ENCODE peak calls at places on chromosomes 2 and 18, in eight cellular contexts. Y is left ventricle myocardium inferior, C is lung, J is right lobe of liver, P is fibroblast of the aortic adventitia, U is mammary epithelial cell, H is left lung, I is BJ. K is an unnamed sample.

GRCh38 chr2:144183744-144184143 is 336.2 kb downstream of the ZEB2 start:
- DNase-seq in Y (no peak), C (no peak), J (no peak), P (no peak), U (no peak), H (no peak), I (peak; percentile 76), K (no peak)

GRCh38 chr2:235216901-235217300 is 265.1 kb downstream of the SH3BP4 start:
- DNase-seq in Y (no peak), C (no peak), J (no peak), P (no peak), U (no peak), H (no peak), I (no peak), K (peak; percentile 64)

GRCh38 chr2:196957881-196958525 is 31.5 kb upstream of the PGAP1 start:
- DNase-seq in Y (no peak), C (no peak), J (no peak), P (no peak), U (no peak), H (no peak), I (no peak), K (no peak)

GRCh38 chr18:49073431-49073830 is 122.7 kb upstream of the SMAD7 start:
- DNase-seq in Y (no peak), C (no peak), J (no peak), P (peak; percentile 26), U (no peak), H (no peak), I (no peak), K (no peak)

GRCh38 chr2:226973821-226974220 is 138.0 kb downstream of the RHBDD1 start:
- DNase-seq in Y (no peak), C (no peak), J (no peak), P (no peak), U (no peak), H (no peak), I (no peak), K (no peak)

GRCh38 chr18:3478262-3478978 is 28.4 kb downstream of the TGIF1 start:
- DNase-seq in Y (no peak), C (no peak), J (no peak), P (peak; percentile 87), U (peak; percentile 17), H (no peak), I (no peak), K (peak; percentile 93)

GRCh38 chr2:231715988-231716616 is 7.8 kb downstream of the PTMA start:
- DNase-seq in Y (no peak), C (no peak), J (no peak), P (peak; percentile 58), U (no peak), H (no peak), I (no peak), K (peak; percentile 37)

GRCh38 chr2:127154985-127155650 is 48.2 kb upstream of the BIN1 start:
- DNase-seq in Y (no peak), C (no peak), J (no peak), P (peak; percentile 93), U (no peak), H (no peak), I (no peak), K (peak; percentile 60)

GRCh38 chr18:26185267-26185666 is 41.0 kb upstream of the TAF4B start:
- DNase-seq in Y (no peak), C (no peak), J (no peak), P (peak; percentile 1), U (no peak), H (no peak), I (no peak), K (peak; percentile 7)

GRCh38 chr2:158619496-158619895 is 162.7 kb downstream of the PKP4 start:
- DNase-seq in Y (no peak), C (no peak), J (no peak), P (peak; percentile 52), U (peak; percentile 73), H (no peak), I (no peak), K (peak; percentile 64)

GRCh38 chr2:226172314-226172713 is 627.3 kb downstream of the IRS1 start:
- DNase-seq in Y (no peak), C (no peak), J (no peak), P (no peak), U (no peak), H (no peak), I (no peak), K (no peak)

GRCh38 chr2:221969087-221969829 is 329.5 kb downstream of the PAX3 start:
- DNase-seq in Y (no peak), C (no peak), J (no peak), P (peak; percentile 69), U (peak; percentile 23), H (no peak), I (no peak), K (peak; percentile 60)

DNA sequence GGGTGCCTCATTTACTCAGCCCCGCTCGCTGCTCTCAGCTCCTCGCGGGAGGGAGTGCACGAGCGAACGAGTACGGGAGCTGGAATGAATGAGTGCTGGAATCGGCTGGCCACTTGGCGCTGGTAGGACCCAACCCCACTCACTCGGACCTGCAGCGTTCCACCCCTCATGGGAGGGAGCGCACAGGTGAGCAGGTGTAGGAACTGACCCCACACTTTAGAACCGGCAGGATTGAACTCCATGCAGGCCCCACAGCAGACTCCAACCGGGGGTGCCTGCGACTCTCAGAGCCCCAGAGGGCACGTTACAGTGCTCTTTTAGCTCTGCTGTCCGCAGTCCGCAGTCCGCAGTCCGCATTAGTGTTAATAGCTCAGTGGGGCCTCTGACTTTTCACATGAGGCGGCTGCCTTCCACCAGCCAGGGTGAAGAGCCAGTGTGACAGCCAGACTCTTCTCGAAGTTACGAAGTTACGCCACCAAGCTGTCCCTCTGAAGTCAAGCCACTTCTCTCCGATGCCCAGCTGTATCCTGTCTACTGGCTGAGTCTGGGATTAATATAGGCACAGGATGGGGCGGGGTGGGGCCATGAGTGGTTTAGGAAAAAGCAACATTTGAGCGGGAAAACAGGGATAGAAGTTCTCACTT is 102.7 kb upstream of the ARHGAP15 start:
- DNase-seq in Y (no peak), C (no peak), J (no peak), P (no peak), U (no peak), H (peak; percentile 58), I (no peak), K (no peak)
- H3K4me3 ChIP-seq in Y (peak overlapping the region; percentile 17), C (no peak overlapping the region), J (no peak overlapping the region), P (no peak overlapping the region), U (no peak overlapping the region), H (no peak overlapping the region), I (no peak overlapping the region), K (no peak overlapping the region)

DNA sequence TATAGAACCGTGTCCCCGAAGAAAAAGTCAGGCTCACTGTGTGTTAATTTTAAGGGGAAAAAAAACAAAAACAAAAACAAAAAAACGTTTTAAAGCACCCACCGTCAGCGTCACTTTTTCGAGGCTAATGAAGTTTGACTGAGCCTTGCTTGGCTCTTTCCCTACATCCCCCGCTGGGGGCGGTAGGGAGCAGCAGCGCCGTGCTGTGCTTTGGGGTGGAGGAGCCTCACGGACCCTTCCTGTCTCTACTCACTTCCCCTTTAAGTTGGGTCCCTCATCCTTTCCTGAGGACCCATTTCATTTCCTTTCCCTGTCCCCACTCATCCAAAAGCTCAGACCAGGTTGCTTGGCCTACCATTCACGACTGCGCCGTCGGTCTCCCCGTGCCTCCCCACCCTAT is 82.8 kb upstream of the RPL31 start:
- DNase-seq in Y (no peak), C (no peak), J (no peak), P (no peak), U (no peak), H (no peak), I (no peak), K (no peak)
- TF ChIP-seq CTCF in Y (peak; percentile 34), C (no peak), J (no peak), P (peak; percentile 45), U (peak; percentile 15), H (no peak), I (peak; percentile 34), K (peak; percentile 40)

GRCh38 chr2:178775975-178776374 is 31.2 kb downstream of the TTN start:
- DNase-seq in Y (no peak), C (no peak), J (no peak), P (no peak), U (no peak), H (no peak), I (no peak), K (no peak)
- H3K4me3 ChIP-seq in Y (peak overlapping the region; percentile 41), C (no peak overlapping the region), J (no peak overlapping the region), P (no peak overlapping the region), U (no peak overlapping the region), H (no peak overlapping the region), I (no peak overlapping the region), K (no peak overlapping the region)

DNA sequence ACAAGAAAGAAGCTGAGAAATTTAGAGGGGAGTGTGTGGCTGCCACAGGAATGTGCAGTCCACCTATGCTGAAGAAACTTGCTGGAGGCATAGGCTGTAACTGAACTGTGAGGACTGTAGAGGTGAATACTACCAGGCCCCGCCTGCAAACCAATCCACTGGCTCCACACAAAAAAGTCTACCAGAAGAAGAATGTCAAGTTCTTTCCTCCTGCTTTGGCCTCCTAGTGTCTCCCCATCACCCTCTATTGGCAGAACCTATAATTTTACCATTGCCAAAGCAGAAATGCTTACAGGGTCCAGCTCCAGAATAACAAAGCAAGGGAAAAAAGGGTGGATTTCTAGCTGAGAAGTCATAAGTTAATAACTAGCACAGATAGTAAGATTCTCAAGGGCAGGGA is 5.9 kb upstream of the ATP5MC3 start:
- DNase-seq in Y (no peak), C (no peak), J (no peak), P (peak; percentile 8), U (peak; percentile 31), H (no peak), I (no peak), K (peak; percentile 29)
- TF ChIP-seq CTCF in Y (no peak), C (no peak), J (peak; percentile 26), P (peak; percentile 29), U (no peak), H (no peak), I (peak; percentile 38), K (peak; percentile 35)

GRCh38 chr18:54205951-54206350 is 18.5 kb downstream of the MBD2 start:
- DNase-seq in Y (no peak), C (no peak), J (no peak), P (peak; percentile 52), U (no peak), H (no peak), I (no peak), K (peak; percentile 22)
- H3K4me3 ChIP-seq in Y (no peak overlapping the region), C (no peak overlapping the region), J (no peak overlapping the region), P (no peak overlapping the region), U (no peak overlapping the region), H (no peak overlapping the region), I (no peak overlapping the region), K (no peak overlapping the region)

DNA sequence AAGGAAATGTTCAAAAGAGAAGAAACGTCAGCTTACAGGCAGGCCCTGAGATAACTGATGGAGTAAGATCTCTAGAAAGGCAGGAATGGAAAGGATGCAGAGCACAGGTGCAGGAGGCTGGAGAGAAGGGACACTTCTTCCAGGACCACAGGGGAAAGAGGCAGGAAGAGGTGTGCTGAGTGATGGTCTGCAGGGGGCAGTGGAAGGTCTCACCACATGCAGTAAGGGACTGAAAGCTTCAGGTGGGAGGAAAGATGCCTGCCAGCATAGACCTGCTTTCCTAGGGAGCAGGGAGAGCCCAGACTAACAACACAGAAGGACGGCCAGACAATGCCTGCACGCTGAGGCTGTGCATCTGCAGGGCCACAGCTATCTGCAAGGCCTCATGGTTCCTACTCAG is 156.8 kb downstream of the L3MBTL4 start:
- DNase-seq in Y (no peak), C (no peak), J (no peak), P (no peak), U (no peak), H (no peak), I (no peak), K (no peak)
- TF ChIP-seq CTCF in Y (no peak), C (no peak), J (no peak), P (no peak), U (no peak), H (no peak), I (no peak), K (no peak)

GRCh38 chr2:96539215-96539920 is 2.8 kb downstream of the ARID5A start:
- DNase-seq in Y (no peak), C (no peak), J (no peak), P (no peak), U (no peak), H (peak; percentile 58), I (no peak), K (no peak)
- H3K4me3 ChIP-seq in Y (peak overlapping the region; percentile 97), C (no peak overlapping the region), J (no peak overlapping the region), P (no peak overlapping the region), U (no peak overlapping the region), H (peak overlapping the region; percentile 73), I (no peak overlapping the region), K (no peak overlapping the region)

K was measured in fibroblast of pulmonary artery.